ENCODE peak calls at places on chromosomes 13 and 19, in seven cellular contexts. W is breast epithelium, H is BJ, M is dorsolateral prefrontal cortex, J is endodermal cell, L is left ventricle myocardium inferior, V is pancreas. S is an unnamed sample.

GRCh38 chr13:75175575-75175974 is 306.4 kb downstream of the TBC1D4 start:
- DNase-seq in W (no peak), H (no peak), M (no peak), J (no peak), L (no peak), V (no peak), S (no peak)

GRCh38 chr13:98384739-98385138 is 192.2 kb downstream of the STK24 start:
- DNase-seq in W (no peak), H (no peak), M (no peak), J (no peak), L (no peak), V (no peak), S (no peak)

GRCh38 chr13:27375686-27376326 is 48.6 kb upstream of the GTF3A start:
- DNase-seq in W (no peak), H (no peak), M (no peak), J (peak; percentile 91), L (peak; percentile 46), V (peak; percentile 81), S (no peak)

GRCh38 chr13:85798999-85799646 is at the start of gene SLITRK6:
- DNase-seq in W (no peak), H (peak; percentile 47), M (no peak), J (peak; percentile 70), L (no peak), V (no peak), S (peak; percentile 66)

GRCh38 chr13:79030513-79030912 is 371.6 kb upstream of the OBI1 start:
- DNase-seq in W (no peak), H (no peak), M (no peak), J (no peak), L (no peak), V (no peak), S (no peak)

GRCh38 chr13:104782741-104783140 is 1716.5 kb upstream of the SLC10A2 start:
- DNase-seq in W (no peak), H (no peak), M (no peak), J (no peak), L (no peak), V (no peak), S (no peak)

GRCh38 chr19:16627194-16627927 is 643 bp downstream of the MED26 start:
- DNase-seq in W (no peak), H (no peak), M (no peak), J (peak; percentile 56), L (no peak), V (peak; percentile 36), S (no peak)

GRCh38 chr13:23687614-23688013 is 117.4 kb downstream of the TNFRSF19 start:
- DNase-seq in W (no peak), H (no peak), M (no peak), J (no peak), L (no peak), V (no peak), S (no peak)

GRCh38 chr13:113153810-113154748 is 4.4 kb upstream of the PROZ start:
- DNase-seq in W (peak; percentile 84), H (no peak), M (peak; percentile 84), J (peak; percentile 88), L (peak; percentile 81), V (peak; percentile 80), S (no peak)

GRCh38 chr13:97535619-97536018 is 101.7 kb downstream of the RAP2A start:
- DNase-seq in W (no peak), H (no peak), M (no peak), J (no peak), L (no peak), V (no peak), S (no peak)

GRCh38 chr19:6113616-6114188 is 3.4 kb upstream of the RFX2 start:
- DNase-seq in W (no peak), H (no peak), M (no peak), J (no peak), L (no peak), V (no peak), S (no peak)

GRCh38 chr19:3665681-3666544 is 34.4 kb downstream of the PIP5K1C start:
- DNase-seq in W (peak; percentile 77), H (no peak), M (peak; percentile 75), J (peak; percentile 90), L (peak; percentile 72), V (peak; percentile 73), S (no peak)

GRCh38 chr13:110012102-110012739 is 225.8 kb upstream of the IRS2 start:
- DNase-seq in W (no peak), H (peak; percentile 99), M (no peak), J (no peak), L (no peak), V (no peak), S (peak; percentile 93)

GRCh38 chr19:55447421-55448174 is 4.5 kb upstream of the SHISA7 start:
- DNase-seq in W (no peak), H (no peak), M (peak; percentile 94), J (no peak), L (no peak), V (no peak), S (no peak)

GRCh38 chr19:4089400-4089908 is 22.8 kb upstream of the ZBTB7A start:
- DNase-seq in W (no peak), H (no peak), M (no peak), J (no peak), L (no peak), V (no peak), S (no peak)

GRCh38 chr13:40660270-40660669 is 6.2 kb downstream of the FOXO1 start:
- DNase-seq in W (no peak), H (no peak), M (no peak), J (no peak), L (no peak), V (no peak), S (no peak)

GRCh38 chr19:16106121-16106520 is 5.6 kb upstream of the RAB8A start:
- DNase-seq in W (no peak), H (no peak), M (no peak), J (no peak), L (no peak), V (no peak), S (no peak)

GRCh38 chr19:33297401-33298145 is 4.8 kb downstream of the CEBPA start:
- DNase-seq in W (peak; percentile 41), H (no peak), M (no peak), J (peak; percentile 48), L (no peak), V (no peak), S (no peak)

GRCh38 chr19:41994994-41995958 is 1.2 kb upstream of the ATP1A3 start:
- DNase-seq in W (no peak), H (no peak), M (peak; percentile 61), J (no peak), L (no peak), V (no peak), S (no peak)

GRCh38 chr13:77356155-77356554 is 29.3 kb upstream of the MYCBP2 start:
- DNase-seq in W (no peak), H (no peak), M (no peak), J (no peak), L (no peak), V (no peak), S (no peak)

GRCh38 chr13:20118268-20119140 is 42.3 kb downstream of the GJA3 start:
- DNase-seq in W (no peak), H (no peak), M (peak; percentile 59), J (peak; percentile 90), L (peak; percentile 48), V (peak; percentile 77), S (no peak)

GRCh38 chr19:16336571-16336970 is 11.9 kb downstream of the KLF2 start:
- DNase-seq in W (no peak), H (no peak), M (no peak), J (no peak), L (no peak), V (no peak), S (no peak)

GRCh38 chr13:30004204-30004603 is 153.8 kb upstream of the UBL3 start:
- DNase-seq in W (no peak), H (no peak), M (no peak), J (no peak), L (no peak), V (no peak), S (no peak)

GRCh38 chr13:55563267-55563666 is 1577.5 kb upstream of the PRR20A start:
- DNase-seq in W (no peak), H (no peak), M (no peak), J (no peak), L (no peak), V (no peak), S (no peak)

GRCh38 chr19:41545547-41545946 is 30.4 kb upstream of the CEACAM21 start:
- DNase-seq in W (no peak), H (no peak), M (no peak), J (no peak), L (no peak), V (no peak), S (no peak)

DNA sequence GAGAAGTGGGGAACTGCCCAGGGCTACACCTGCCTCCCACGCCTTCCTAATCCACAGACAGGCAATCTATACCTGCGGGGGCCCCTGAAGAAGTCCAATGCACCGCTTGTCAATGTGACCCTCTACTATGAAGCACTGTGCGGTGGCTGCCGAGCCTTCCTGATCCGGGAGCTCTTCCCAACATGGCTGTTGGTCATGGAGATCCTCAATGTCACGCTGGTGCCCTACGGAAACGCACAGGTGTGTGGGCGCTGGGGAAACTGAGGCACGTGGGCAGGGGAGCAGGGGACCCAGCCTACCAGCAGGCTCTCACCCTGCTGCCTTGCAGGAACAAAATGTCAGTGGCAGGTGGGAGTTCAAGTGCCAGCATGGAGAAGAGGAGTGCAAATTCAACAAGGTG is 1.4 kb downstream of the IFI30 start:
- DNase-seq in W (no peak), H (no peak), M (no peak), J (no peak), L (no peak), V (no peak), S (no peak)
- H3K4me3 ChIP-seq in W (no peak overlapping the region), H (no peak overlapping the region), M (peak overlapping the region; percentile 73), J (no peak overlapping the region), L (peak overlapping the region; percentile 83), V (peak overlapping the region; percentile 70), S (peak overlapping the region; percentile 1)

GRCh38 chr13:101474419-101474957 is 22.0 kb downstream of the ITGBL1 start:
- DNase-seq in W (no peak), H (peak; percentile 43), M (no peak), J (peak; percentile 86), L (no peak), V (no peak), S (peak; percentile 62)
- TF ChIP-seq CTCF in W (no peak), H (peak; percentile 66), M (peak; percentile 45), J (peak; percentile 79), L (peak; percentile 19), V (no peak), S (peak; percentile 68)

DNA sequence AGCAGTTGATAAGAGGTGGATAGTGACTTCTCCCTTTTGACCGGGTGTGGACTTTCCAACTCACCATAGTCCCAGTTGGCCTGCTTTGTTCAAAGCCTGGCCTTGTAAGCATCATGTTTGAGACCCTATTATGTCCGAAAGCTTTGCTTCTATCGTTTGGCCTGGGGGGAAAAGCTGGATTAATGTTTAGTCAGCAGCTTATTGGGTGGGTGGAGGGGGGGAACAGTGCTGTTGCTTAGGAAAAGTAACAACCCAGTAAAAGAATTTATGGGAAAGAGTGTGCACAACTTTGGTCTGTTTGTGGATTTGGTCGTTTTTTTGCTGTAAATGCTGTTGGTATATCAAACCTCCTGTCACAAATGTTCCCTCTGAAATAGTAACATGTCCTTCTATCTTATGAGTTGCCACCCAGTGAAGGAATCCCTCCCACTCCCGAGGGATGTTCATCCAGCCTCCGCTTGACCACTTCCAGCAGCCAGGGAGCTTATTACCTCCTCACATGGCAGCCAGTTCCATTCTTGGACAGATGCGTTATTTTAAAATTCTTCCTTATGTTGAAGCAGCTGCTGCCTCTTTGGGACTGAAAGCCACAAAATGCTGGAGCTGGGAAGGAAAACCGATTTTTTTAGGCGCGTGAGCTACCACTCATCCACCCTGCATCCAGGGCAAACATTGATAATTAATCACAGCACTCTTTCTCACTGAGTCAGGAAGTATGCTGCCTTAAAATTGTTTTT is 10.5 kb downstream of the SAMD4B start:
- DNase-seq in W (no peak), H (no peak), M (peak; percentile 70), J (no peak), L (no peak), V (no peak), S (no peak)
- H3K4me3 ChIP-seq in W (no peak overlapping the region), H (no peak overlapping the region), M (peak overlapping the region; percentile 43), J (no peak overlapping the region), L (no peak overlapping the region), V (no peak overlapping the region), S (no peak overlapping the region)

GRCh38 chr13:31236211-31236786 is 36.5 kb downstream of the B3GLCT start:
- DNase-seq in W (no peak), H (no peak), M (no peak), J (no peak), L (no peak), V (no peak), S (no peak)
- TF ChIP-seq CTCF in W (peak; percentile 55), H (peak; percentile 73), M (peak; percentile 65), J (peak; percentile 84), L (peak; percentile 78), V (peak; percentile 47), S (peak; percentile 79)

S was measured in retinal pigment epithelial cell.